ENCODE peak calls at places on chromosomes 7 and 10, in eight cellular contexts. E, Q, A, W, T, C, R and K are unnamed samples.

GRCh38 chr7:147412782-147413186 is 1177.8 kb upstream of the C7orf33 start:
- DNase-seq in E (no peak), Q (no peak), A (no peak), W (peak; percentile 14), T (peak; percentile 86), C (peak; percentile 72), R (peak; percentile 99), K (no peak)

GRCh38 chr7:45239486-45239885 is 81.9 kb downstream of the RAMP3 start:
- DNase-seq in E (peak; percentile 61), Q (no peak), A (no peak), W (no peak), T (peak; percentile 69), C (peak; percentile 23), R (peak; percentile 82), K (no peak)

GRCh38 chr7:156173346-156173745 is 361.1 kb upstream of the SHH start:
- DNase-seq in E (peak; percentile 63), Q (no peak), A (no peak), W (no peak), T (no peak), C (no peak), R (no peak), K (no peak)

GRCh38 chr7:157653827-157654207 is 317.0 kb downstream of the DNAJB6 start:
- DNase-seq in E (no peak), Q (no peak), A (no peak), W (no peak), T (no peak), C (no peak), R (no peak), K (no peak)

GRCh38 chr10:126235091-126235978 is 152.9 kb downstream of the ADAM12 start:
- DNase-seq in E (no peak), Q (no peak), A (no peak), W (no peak), T (no peak), C (no peak), R (no peak), K (no peak)

GRCh38 chr10:62541811-62542210 is 167.6 kb downstream of the ZNF365 start:
- DNase-seq in E (no peak), Q (no peak), A (peak; percentile 36), W (no peak), T (no peak), C (no peak), R (no peak), K (peak; percentile 19)

GRCh38 chr10:42952358-42952757 is 124.5 kb upstream of the RET start:
- DNase-seq in E (peak; percentile 70), Q (peak; percentile 88), A (peak; percentile 49), W (no peak), T (no peak), C (no peak), R (peak; percentile 2), K (peak; percentile 50)

GRCh38 chr10:60666221-60666620 is 112.1 kb upstream of the CDK1 start:
- DNase-seq in E (no peak), Q (no peak), A (no peak), W (no peak), T (no peak), C (peak; percentile 64), R (peak; percentile 22), K (no peak)

GRCh38 chr7:133051066-133051465 is 30.8 kb downstream of the CHCHD3 start:
- DNase-seq in E (no peak), Q (peak; percentile 63), A (no peak), W (no peak), T (peak; percentile 13), C (peak; percentile 55), R (peak; percentile 24), K (no peak)

GRCh38 chr7:101941481-101942383 is 124.3 kb downstream of the CUX1 start:
- DNase-seq in E (peak; percentile 37), Q (no peak), A (peak; percentile 53), W (no peak), T (peak; percentile 78), C (peak; percentile 80), R (peak; percentile 72), K (no peak)

GRCh38 chr10:20276127-20276979 is 460.1 kb downstream of the PLXDC2 start:
- DNase-seq in E (no peak), Q (no peak), A (no peak), W (no peak), T (peak; percentile 26), C (no peak), R (no peak), K (no peak)

GRCh38 chr10:35349389-35349915 is 13.1 kb downstream of the CCNY start:
- DNase-seq in E (no peak), Q (no peak), A (no peak), W (no peak), T (no peak), C (no peak), R (no peak), K (no peak)

GRCh38 chr10:35346248-35346647 is 9.9 kb downstream of the CCNY start:
- DNase-seq in E (no peak), Q (no peak), A (no peak), W (no peak), T (no peak), C (no peak), R (no peak), K (no peak)

GRCh38 chr10:35348609-35349388 is 12.5 kb downstream of the CCNY start:
- DNase-seq in E (no peak), Q (no peak), A (no peak), W (no peak), T (no peak), C (no peak), R (no peak), K (no peak)

GRCh38 chr10:35347088-35347487 is 10.8 kb downstream of the CCNY start:
- DNase-seq in E (no peak), Q (no peak), A (no peak), W (no peak), T (no peak), C (no peak), R (peak; percentile 27), K (no peak)

GRCh38 chr10:35347899-35348608 is 11.7 kb downstream of the CCNY start:
- DNase-seq in E (no peak), Q (no peak), A (no peak), W (no peak), T (no peak), C (no peak), R (no peak), K (no peak)
- H3K4me3 ChIP-seq in E (no peak overlapping the region), Q (no peak overlapping the region), A (no peak overlapping the region), W (no peak overlapping the region), T (no peak overlapping the region), C (no peak overlapping the region), R (no peak overlapping the region), K (no peak overlapping the region)

GRCh38 chr7:78768859-78769258 is 684.6 kb downstream of the MAGI2 start:
- DNase-seq in E (no peak), Q (peak; percentile 59), A (no peak), W (no peak), T (peak; percentile 6), C (no peak), R (peak; percentile 21), K (no peak)

GRCh38 chr7:78765985-78766729 is 687.3 kb downstream of the MAGI2 start:
- DNase-seq in E (no peak), Q (no peak), A (no peak), W (no peak), T (no peak), C (no peak), R (peak; percentile 26), K (no peak)

GRCh38 chr7:78770422-78771410 is 682.8 kb downstream of the MAGI2 start:
- DNase-seq in E (no peak), Q (peak; percentile 85), A (no peak), W (peak; percentile 9), T (peak; percentile 10), C (peak; percentile 59), R (peak; percentile 22), K (no peak)

GRCh38 chr7:78764571-78764970 is 688.9 kb downstream of the MAGI2 start:
- DNase-seq in E (no peak), Q (no peak), A (no peak), W (no peak), T (no peak), C (no peak), R (no peak), K (no peak)

GRCh38 chr7:78769551-78770101 is 683.8 kb downstream of the MAGI2 start:
- DNase-seq in E (no peak), Q (no peak), A (no peak), W (no peak), T (no peak), C (peak; percentile 13), R (no peak), K (no peak)
- H3K4me3 ChIP-seq in E (peak overlapping the region; percentile 82), Q (peak overlapping the region; percentile 77), A (peak overlapping the region; percentile 45), W (peak overlapping the region; percentile 37), T (peak overlapping the region; percentile 59), C (peak overlapping the region; percentile 41), R (peak overlapping the region; percentile 55), K (peak overlapping the region; percentile 61)

DNA sequence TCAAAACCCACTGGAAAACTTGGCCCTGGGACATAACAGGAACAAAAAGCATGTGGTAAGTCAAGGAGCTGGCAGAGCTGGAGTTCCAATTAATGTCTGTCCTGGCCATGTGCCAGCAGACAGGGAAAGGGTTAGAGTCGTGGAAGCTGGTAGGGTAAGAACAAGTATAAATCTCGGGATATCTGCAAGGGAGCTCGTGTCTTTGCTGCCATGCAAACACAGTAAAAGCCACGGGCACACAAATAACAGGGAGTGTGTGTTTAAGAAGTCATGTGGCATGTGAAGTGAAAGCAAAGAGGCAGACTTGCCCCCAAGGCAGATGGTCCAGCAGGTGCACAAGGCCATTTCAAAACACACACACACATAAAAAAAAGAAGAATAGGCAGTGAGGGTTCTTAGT is 32.6 kb upstream of the ARHGAP12 start:
- DNase-seq in E (no peak), Q (no peak), A (no peak), W (no peak), T (no peak), C (no peak), R (no peak), K (no peak)
- H3K4me3 ChIP-seq in E (no peak overlapping the region), Q (no peak overlapping the region), A (no peak overlapping the region), W (peak overlapping the region; percentile 1), T (no peak overlapping the region), C (no peak overlapping the region), R (no peak overlapping the region), K (no peak overlapping the region)

GRCh38 chr7:74178632-74179031 is 4.5 kb downstream of the EIF4H start:
- DNase-seq in E (no peak), Q (no peak), A (no peak), W (no peak), T (peak; percentile 90), C (peak; percentile 31), R (peak; percentile 89), K (no peak)

GRCh38 chr7:74173866-74174605 is at the start of gene EIF4H:
- DNase-seq in E (peak; percentile 99), Q (peak; percentile 95), A (peak; percentile 96), W (peak; percentile 72), T (peak; percentile 87), C (peak; percentile 96), R (peak; percentile 96), K (peak; percentile 98)

GRCh38 chr7:74175270-74175803 is 1.2 kb downstream of the EIF4H start:
- DNase-seq in E (no peak), Q (no peak), A (no peak), W (no peak), T (no peak), C (no peak), R (no peak), K (no peak)

GRCh38 chr7:74174606-74175082 is 488 bp downstream of the EIF4H start:
- DNase-seq in E (peak; percentile 86), Q (peak; percentile 65), A (peak; percentile 42), W (no peak), T (peak; percentile 61), C (peak; percentile 51), R (peak; percentile 65), K (peak; percentile 27)

DNA sequence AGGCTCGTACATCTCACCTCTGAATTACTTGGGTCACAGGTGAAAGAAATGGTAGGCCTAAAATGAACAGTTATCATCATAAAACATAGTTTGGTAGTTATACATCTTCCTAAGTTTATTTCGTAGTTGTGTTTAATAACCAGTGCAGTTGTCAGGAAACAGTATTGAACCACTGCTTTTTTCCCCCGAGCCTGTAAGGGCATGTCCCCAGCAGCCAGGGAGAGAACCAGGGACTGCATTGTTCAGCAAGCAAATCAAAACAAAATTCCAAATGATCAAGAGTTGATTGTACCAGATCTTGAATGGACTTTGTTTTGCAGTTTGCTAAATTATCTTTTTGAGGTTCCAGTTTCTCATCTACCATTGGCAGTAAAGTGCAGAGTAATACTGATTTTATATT is 2.4 kb downstream of the EIF4H start:
- DNase-seq in E (no peak), Q (no peak), A (no peak), W (no peak), T (no peak), C (no peak), R (no peak), K (no peak)
- H3K4me3 ChIP-seq in E (no peak overlapping the region), Q (peak overlapping the region; percentile 81), A (no peak overlapping the region), W (peak overlapping the region; percentile 97), T (no peak overlapping the region), C (no peak overlapping the region), R (no peak overlapping the region), K (peak overlapping the region; percentile 96)